ENCODE peak calls at places on chromosome 13, in five cellular contexts. O, L, N, A and S are unnamed samples.

GRCh38 chr13:94419304-94419943 is 60.1 kb downstream of the DCT start:
- DNase-seq in O (no peak), N (no peak), L (peak; percentile 61), A (peak; percentile 40), S (peak; percentile 13)

GRCh38 chr13:30156270-30156669 is 151.1 kb downstream of the KATNAL1 start:
- DNase-seq in O (no peak), L (no peak), N (no peak), A (no peak), S (no peak)

GRCh38 chr13:46961719-46962118 is 64.9 kb upstream of the HTR2A start:
- DNase-seq in A (peak; percentile 65), L (peak; percentile 64), N (no peak), O (no peak), S (peak; percentile 6)

GRCh38 chr13:107964356-107964755 is 251.0 kb downstream of the LIG4 start:
- DNase-seq in N (no peak), A (no peak), L (peak; percentile 1), O (no peak), S (no peak)

GRCh38 chr13:108176685-108177274 is 38.6 kb downstream of the LIG4 start:
- DNase-seq in N (no peak), A (peak; percentile 23), O (peak; percentile 73), L (peak; percentile 25), S (peak; percentile 45)

GRCh38 chr13:72166102-72166660 is 299.2 kb upstream of the DACH1 start:
- DNase-seq in A (no peak), O (no peak), N (no peak), L (no peak), S (no peak)

GRCh38 chr13:30802953-30803478 is 67.7 kb downstream of the ALOX5AP start:
- DNase-seq in N (peak; percentile 28), O (peak; percentile 85), L (peak; percentile 85), A (peak; percentile 81), S (peak; percentile 55)

GRCh38 chr13:27510082-27510481 is 59.7 kb upstream of the MTIF3 start:
- DNase-seq in N (no peak), A (no peak), O (no peak), L (no peak), S (no peak)

GRCh38 chr13:55948175-55948574 is 1192.5 kb upstream of the PRR20A start:
- DNase-seq in L (no peak), O (no peak), A (no peak), N (no peak), S (no peak)

GRCh38 chr13:53311561-53311960 is 282.9 kb downstream of the OLFM4 start:
- DNase-seq in O (no peak), L (no peak), N (no peak), A (no peak), S (no peak)

GRCh38 chr13:71602327-71602726 is 264.7 kb downstream of the DACH1 start:
- DNase-seq in L (no peak), N (no peak), A (no peak), O (no peak), S (no peak)

GRCh38 chr13:26914624-26915023 is 154.0 kb upstream of the GPR12 start:
- DNase-seq in L (peak; percentile 6), O (peak; percentile 31), N (no peak), A (no peak), S (no peak)

GRCh38 chr13:50187352-50188029 is 172.2 kb downstream of the KCNRG start:
- DNase-seq in N (no peak), L (no peak), A (no peak), O (no peak), S (no peak)

GRCh38 chr13:37134411-37135041 is 29.1 kb upstream of the CSNK1A1L start:
- DNase-seq in L (peak; percentile 96), N (no peak), A (no peak), O (no peak), S (no peak)

GRCh38 chr13:77857810-77858209 is 60.8 kb downstream of the EDNRB start:
- DNase-seq in L (no peak), N (no peak), A (no peak), O (no peak), S (no peak)

GRCh38 chr13:82772802-82773201 is 1109.5 kb downstream of the SLITRK1 start:
- DNase-seq in A (no peak), L (peak; percentile 18), O (no peak), N (no peak), S (no peak)

GRCh38 chr13:66933994-66934393 is 296.1 kb downstream of the PCDH9 start:
- DNase-seq in A (no peak), L (peak; percentile 22), O (no peak), N (no peak), S (peak; percentile 10)